ENCODE peak calls at places on chromosomes 2 and 18, in nine cellular contexts. V is AG08395; E is NCI-H2081; X is heart right ventricle; F is prostate gland; D is NCI-H226; A is upper lobe of right lung; I is hippocampal formation; O is activated naive CD8-positive, alpha-beta T cell treated with anti-CD3 and anti-CD28 coated beads for 36 hours. J is an unnamed sample.

GRCh38 chr2:140529706-140530105 is 1601.1 kb downstream of the LRP1B start:
- DNase-seq in F (no peak), E (no peak), V (no peak), X (no peak), D (no peak), A (no peak), O (no peak), I (no peak), J (no peak)

GRCh38 chr2:184654945-184655344 is 56.6 kb downstream of the ZNF804A start:
- DNase-seq in E (no peak), V (no peak), A (no peak), D (peak), F (no peak), O (no peak), I (no peak), X (no peak), J (no peak)

GRCh38 chr2:60104514-60105501 is 448.6 kb downstream of the BCL11A start:
- DNase-seq in E (no peak), D (no peak), O (no peak), X (no peak), V (peak), I (no peak), F (no peak), A (no peak), J (no peak)

GRCh38 chr2:18912225-18912888 is 323.0 kb upstream of the NT5C1B start:
- DNase-seq in X (no peak), E (no peak), D (no peak), F (no peak), A (no peak), V (no peak), I (no peak), O (no peak), J (no peak)

GRCh38 chr2:174939046-174939445 is 66.1 kb downstream of the CHN1 start:
- DNase-seq in D (peak), V (peak), E (no peak), F (no peak), I (no peak), X (no peak), O (no peak), A (no peak), J (no peak)

GRCh38 chr2:119574864-119575263 is 30.6 kb downstream of the CFAP221 start:
- DNase-seq in X (no peak), A (no peak), V (no peak), E (no peak), D (no peak), I (no peak), O (no peak), F (no peak), J (no peak)

GRCh38 chr2:187003611-187004010 is 154.6 kb upstream of the ZSWIM2 start:
- DNase-seq in E (no peak), A (no peak), I (no peak), D (no peak), X (no peak), O (no peak), V (no peak), F (no peak), J (no peak)

GRCh38 chr2:190060626-190061025 is 1.9 kb downstream of the MSTN start:
- DNase-seq in V (no peak), I (no peak), O (no peak), F (no peak), D (no peak), E (no peak), A (no peak), X (no peak), J (no peak)

GRCh38 chr18:9683418-9684396 is 24.4 kb upstream of the RAB31 start:
- DNase-seq in D (peak), A (no peak), X (peak), E (no peak), I (peak), O (no peak), V (peak), F (no peak), J (no peak)

GRCh38 chr2:134140251-134140661 is 113.6 kb upstream of the MGAT5 start:
- DNase-seq in D (no peak), X (peak), A (no peak), E (no peak), I (peak), O (no peak), V (no peak), F (no peak), J (no peak)

GRCh38 chr18:54712758-54713157 is 115.5 kb upstream of the RAB27B start:
- DNase-seq in I (no peak), D (no peak), A (no peak), E (no peak), X (no peak), V (no peak), O (no peak), F (no peak), J (no peak)

GRCh38 chr2:146741260-146741659 is 1103.6 kb upstream of the ACVR2A start:
- DNase-seq in E (no peak), F (no peak), O (no peak), V (no peak), I (no peak), A (no peak), X (no peak), D (no peak), J (no peak)

GRCh38 chr2:55490554-55490953 is 29.0 kb upstream of the CFAP36 start:
- DNase-seq in V (peak), F (no peak), O (no peak), X (peak), A (no peak), E (peak), D (peak), I (no peak), J (peak)

GRCh38 chr18:55351980-55352714 is 235.8 kb downstream of the TCF4 start:
- DNase-seq in D (no peak), I (peak), V (no peak), F (no peak), E (no peak), A (no peak), O (no peak), X (no peak), J (no peak)

GRCh38 chr2:65435625-65436168 is 3.3 kb upstream of the SPRED2 start:
- DNase-seq in D (peak), F (peak), E (peak), V (peak), I (peak), O (peak), A (peak), X (peak), J (peak)

GRCh38 chr2:74991977-74992376 is 33.5 kb downstream of the POLE4 start:
- DNase-seq in X (no peak), F (no peak), A (no peak), V (peak), D (peak), O (no peak), E (no peak), I (no peak), J (no peak)

GRCh38 chr2:101540518-101540917 is 65.6 kb upstream of the RFX8 start:
- DNase-seq in A (no peak), I (no peak), V (peak), O (no peak), X (no peak), D (no peak), E (no peak), F (no peak), J (no peak)